ENCODE peak calls at places on chromosomes 4 and X, in six cellular contexts. P is epithelial cell of esophagus, D is NCI-H1930, E is T-helper 9 cell, I is RPMI8226, Z is GM19239. J is an unnamed sample.

GRCh38 chr4:159867673-159868072 is 764.8 kb downstream of the RAPGEF2 start:
- DNase-seq in D (no peak), Z (no peak), E (no peak), I (no peak), P (peak), J (no peak)

GRCh38 chrX:11193035-11193469 is 81.9 kb downstream of the HCCS start:
- DNase-seq in Z (no peak), E (no peak), I (no peak), D (no peak), P (peak), J (no peak)

GRCh38 chr4:57114973-57115372 is 4.8 kb upstream of the IGFBP7 start:
- DNase-seq in P (no peak), D (no peak), E (no peak), Z (no peak), I (no peak), J (no peak)

GRCh38 chr4:27048350-27049100 is 187.9 kb downstream of the STIM2 start:
- DNase-seq in P (peak), Z (peak), E (no peak), D (peak), I (peak), J (no peak)

GRCh38 chr4:159520074-159520473 is 417.2 kb downstream of the RAPGEF2 start:
- DNase-seq in D (no peak), I (no peak), E (no peak), P (no peak), Z (no peak), J (no peak)

GRCh38 chr4:112145820-112146813 is 863 bp downstream of the FAM241A start:
- DNase-seq in E (peak), I (peak), D (no peak), Z (peak), P (peak), J (peak)

GRCh38 chr4:28388471-28388870 is 1527.8 kb downstream of the STIM2 start:
- DNase-seq in Z (no peak), P (peak), D (no peak), E (no peak), I (no peak), J (no peak)

GRCh38 chr4:110085131-110085530 is 113.3 kb downstream of the ELOVL6 start:
- DNase-seq in I (peak), E (no peak), D (no peak), Z (no peak), P (peak), J (peak)

GRCh38 chrX:152733261-152733975 is at the start of the genes CSAG1 and MAGEA12:
- DNase-seq in P (no peak), Z (no peak), D (peak), E (no peak), I (peak), J (no peak)

GRCh38 chr4:69760455-69760854 is at the start of gene SULT1B1:
- DNase-seq in P (peak), I (no peak), D (no peak), E (no peak), Z (no peak), J (no peak)

GRCh38 chrX:86023806-86024205 is 23.6 kb downstream of the CHM start:
- DNase-seq in P (peak), D (no peak), I (no peak), Z (no peak), E (no peak), J (no peak)

GRCh38 chr4:107977482-107977881 is 12.2 kb upstream of the HADH start:
- DNase-seq in I (no peak), E (no peak), D (no peak), P (no peak), Z (no peak), J (no peak)

GRCh38 chrX:13334491-13334890 is 14.6 kb upstream of the ATXN3L start:
- DNase-seq in P (no peak), I (no peak), E (no peak), Z (no peak), D (no peak), J (no peak)